ENCODE peak calls at places on chromosomes 6 and 20, in seven cellular contexts. O is aorta, P is NCI-H1105, W is activated T-helper 1 cell treated with Interleukin-2 at 50 U/mL for 16 hours, M is lower lobe of right lung, G is GM06990, A is iris pigment epithelial cell. C is an unnamed sample.

GRCh38 chr6:111589366-111589765 is 16.3 kb downstream of the TRAF3IP2 start:
- DNase-seq in O (peak), P (no peak), W (no peak), M (no peak), G (no peak), A (peak), C (peak)

GRCh38 chr20:56163806-56164205 is 84.7 kb upstream of the MC3R start:
- DNase-seq in O (no peak), P (no peak), W (no peak), M (no peak), G (no peak), A (no peak), C (no peak)

GRCh38 chr20:2303693-2304092 is 7.9 kb downstream of the TGM3 start:
- DNase-seq in O (no peak), P (no peak), W (no peak), M (no peak), G (no peak), A (no peak), C (no peak)

GRCh38 chr6:143941852-143942627 is 66.0 kb downstream of the PLAGL1 start:
- DNase-seq in O (peak), P (peak), W (peak), M (peak), G (peak), A (peak), C (peak)

GRCh38 chr6:21738180-21739094 is 144.9 kb downstream of the SOX4 start:
- DNase-seq in O (no peak), P (peak), W (no peak), M (no peak), G (no peak), A (peak), C (no peak)

GRCh38 chr20:46914789-46915359 is 20.2 kb downstream of the EYA2 start:
- DNase-seq in O (peak), P (no peak), W (no peak), M (no peak), G (no peak), A (no peak), C (peak)

GRCh38 chr20:25285091-25285647 is 37.3 kb downstream of the PYGB start:
- DNase-seq in O (peak), P (no peak), W (no peak), M (peak), G (no peak), A (no peak), C (no peak)

GRCh38 chr20:50019466-50020256 is 36.9 kb downstream of the SNAI1 start:
- DNase-seq in O (no peak), P (no peak), W (no peak), M (no peak), G (no peak), A (no peak), C (no peak)

GRCh38 chr6:126720326-126720725 is 380.4 kb downstream of the CENPW start:
- DNase-seq in O (no peak), P (no peak), W (no peak), M (no peak), G (no peak), A (peak), C (no peak)

GRCh38 chr20:10110151-10110550 is 75.4 kb downstream of the ANKEF1 start:
- DNase-seq in O (no peak), P (no peak), W (no peak), M (no peak), G (no peak), A (peak), C (peak)

GRCh38 chr20:55251170-55251569 is 754.1 kb downstream of the CBLN4 start:
- DNase-seq in O (no peak), P (no peak), W (no peak), M (no peak), G (no peak), A (no peak), C (no peak)

GRCh38 chr20:43237651-43238050 is 47.9 kb upstream of the PTPRT start:
- DNase-seq in O (no peak), P (no peak), W (no peak), M (no peak), G (no peak), A (no peak), C (no peak)

GRCh38 chr6:168372871-168373270 is 53.3 kb upstream of the DACT2 start:
- DNase-seq in O (peak), P (peak), W (no peak), M (no peak), G (no peak), A (no peak), C (no peak)

GRCh38 chr20:64070244-64070993 is 7.4 kb downstream of the TCEA2 start:
- DNase-seq in O (no peak), P (no peak), W (no peak), M (peak), G (no peak), A (no peak), C (no peak)

GRCh38 chr6:45310118-45310788 is 17.9 kb upstream of the RUNX2 start:
- DNase-seq in O (no peak), P (no peak), W (no peak), M (no peak), G (no peak), A (no peak), C (no peak)

GRCh38 chr6:6466967-6467761 is 121.4 kb upstream of the LY86 start:
- DNase-seq in O (no peak), P (no peak), W (no peak), M (no peak), G (no peak), A (peak), C (no peak)

GRCh38 chr6:33197431-33198048 is 2.9 kb downstream of the RXRB start:
- DNase-seq in O (peak), P (no peak), W (no peak), M (peak), G (peak), A (peak), C (peak)

GRCh38 chr6:43771210-43771857 is 1.3 kb downstream of the VEGFA start:
- DNase-seq in O (peak), P (no peak), W (peak), M (peak), G (peak), A (peak), C (peak)

GRCh38 chr20:6468751-6469150 is 298.7 kb upstream of the BMP2 start:
- DNase-seq in O (no peak), P (no peak), W (no peak), M (no peak), G (no peak), A (no peak), C (no peak)

GRCh38 chr6:17042422-17043147 is 59.3 kb upstream of the STMND1 start:
- DNase-seq in O (no peak), P (no peak), W (no peak), M (no peak), G (no peak), A (peak), C (peak)

GRCh38 chr6:31143148-31143547 is 4.3 kb upstream of the PSORS1C2 start:
- DNase-seq in O (peak), P (no peak), W (no peak), M (no peak), G (no peak), A (peak), C (peak)

GRCh38 chr20:21357851-21358250 is 39.5 kb downstream of the NKX2-4 start:
- DNase-seq in O (no peak), P (no peak), W (no peak), M (no peak), G (no peak), A (peak), C (no peak)

GRCh38 chr6:34701199-34701598 is 4.6 kb upstream of the ILRUN start:
- DNase-seq in O (no peak), P (no peak), W (no peak), M (no peak), G (no peak), A (no peak), C (no peak)

GRCh38 chr6:118284736-118285360 is 263.2 kb upstream of the PLN start:
- DNase-seq in O (no peak), P (peak), W (no peak), M (no peak), G (no peak), A (peak), C (peak)

GRCh38 chr6:136685540-136686108 is 106.7 kb downstream of the MAP3K5 start:
- DNase-seq in O (no peak), P (no peak), W (no peak), M (no peak), G (no peak), A (no peak), C (no peak)

GRCh38 chr6:105431226-105431625 is 28.3 kb upstream of the PREP start:
- DNase-seq in O (no peak), P (peak), W (no peak), M (no peak), G (no peak), A (peak), C (peak)

GRCh38 chr6:89734526-89734925 is 85.1 kb downstream of the MDN1 start:
- DNase-seq in O (no peak), P (no peak), W (no peak), M (no peak), G (no peak), A (peak), C (peak)

GRCh38 chr6:6686748-6687601 is 98.5 kb downstream of the LY86 start:
- DNase-seq in O (peak), P (peak), W (peak), M (peak), G (no peak), A (peak), C (peak)

GRCh38 chr6:134678436-134678889 is 271.4 kb downstream of the ALDH8A1 start:
- DNase-seq in O (no peak), P (peak), W (no peak), M (no peak), G (no peak), A (peak), C (no peak)

GRCh38 chr20:57040924-57041323 is 225.5 kb downstream of the BMP7 start:
- DNase-seq in O (no peak), P (no peak), W (no peak), M (no peak), G (no peak), A (peak), C (peak)

GRCh38 chr20:61925555-61926252 is 140.0 kb downstream of the TAF4 start:
- DNase-seq in O (no peak), P (no peak), W (no peak), M (peak), G (no peak), A (peak), C (peak)

GRCh38 chr6:151494235-151494950 is 576 bp downstream of the CCDC170 start:
- DNase-seq in O (peak), P (peak), W (no peak), M (peak), G (no peak), A (peak), C (peak)

GRCh38 chr6:82381278-82381677 is 17.7 kb downstream of the TPBG start:
- DNase-seq in O (no peak), P (no peak), W (no peak), M (no peak), G (peak), A (no peak), C (no peak)

GRCh38 chr6:41080623-41081022 is 7.8 kb downstream of the NFYA start:
- DNase-seq in O (no peak), P (no peak), W (no peak), M (no peak), G (no peak), A (no peak), C (no peak)

GRCh38 chr6:140661691-140662090 is 1287.2 kb upstream of the CITED2 start:
- DNase-seq in O (no peak), P (no peak), W (no peak), M (no peak), G (no peak), A (peak), C (peak)

GRCh38 chr6:45438156-45438555 is 60.4 kb upstream of the SUPT3H start:
- DNase-seq in O (no peak), P (no peak), W (no peak), M (no peak), G (no peak), A (no peak), C (peak)

C was measured in AG10803.